ENCODE peak calls at places on chromosomes 3 and 15, in five cellular contexts. One of them, this sample, is unnamed.

GRCh38 chr15:30990451-30991300 is 752 bp downstream of the MTMR10 start:
- DNase-seq in WTC11: no peak
- DNase-seq in fibroblast of pulmonary artery: no peak
- DNase-seq in HCT116: no peak
- DNase-seq in cardiac muscle cell: no peak
- DNase-seq in this sample: no peak

GRCh38 chr3:13610006-13610570 is 61.2 kb downstream of the FBLN2 start:
- DNase-seq in WTC11: no peak
- DNase-seq in fibroblast of pulmonary artery: no peak
- DNase-seq in HCT116: no peak
- DNase-seq in cardiac muscle cell: no peak
- DNase-seq in this sample: no peak

GRCh38 chr15:68252925-68253534 is 23.5 kb upstream of the CLN6 start:
- DNase-seq in WTC11: no peak
- DNase-seq in fibroblast of pulmonary artery: peak; percentile 91
- DNase-seq in HCT116: peak; percentile 79
- DNase-seq in cardiac muscle cell: peak; percentile 88
- DNase-seq in this sample: no peak

GRCh38 chr3:31903686-31904431 is 77.2 kb downstream of the OSBPL10 start:
- DNase-seq in WTC11: no peak
- DNase-seq in fibroblast of pulmonary artery: no peak
- DNase-seq in HCT116: no peak
- DNase-seq in cardiac muscle cell: no peak
- DNase-seq in this sample: no peak

GRCh38 chr3:37523361-37523760 is 338.3 kb upstream of the CTDSPL start:
- DNase-seq in WTC11: no peak
- DNase-seq in fibroblast of pulmonary artery: no peak
- DNase-seq in HCT116: no peak
- DNase-seq in cardiac muscle cell: no peak
- DNase-seq in this sample: no peak

GRCh38 chr3:196202516-196202970 is 8.7 kb downstream of the ZDHHC19 start:
- DNase-seq in WTC11: no peak
- DNase-seq in fibroblast of pulmonary artery: peak; percentile 22
- DNase-seq in HCT116: no peak
- DNase-seq in cardiac muscle cell: peak; percentile 68
- DNase-seq in this sample: no peak

GRCh38 chr3:79543618-79544017 is 224.2 kb downstream of the ROBO1 start:
- DNase-seq in WTC11: no peak
- DNase-seq in fibroblast of pulmonary artery: no peak
- DNase-seq in HCT116: no peak
- DNase-seq in cardiac muscle cell: no peak
- DNase-seq in this sample: no peak

GRCh38 chr15:50848349-50848748 is 60.1 kb upstream of the AP4E1 start:
- DNase-seq in WTC11: no peak
- DNase-seq in fibroblast of pulmonary artery: no peak
- DNase-seq in HCT116: no peak
- DNase-seq in cardiac muscle cell: no peak
- DNase-seq in this sample: no peak

GRCh38 chr15:47523669-47524068 is 193.6 kb upstream of the SEMA6D start:
- DNase-seq in WTC11: no peak
- DNase-seq in fibroblast of pulmonary artery: peak; percentile 81
- DNase-seq in HCT116: no peak
- DNase-seq in cardiac muscle cell: peak; percentile 83
- DNase-seq in this sample: no peak

GRCh38 chr15:69160976-69161877 is 792 bp downstream of the GLCE start:
- DNase-seq in WTC11: peak; percentile 48
- DNase-seq in fibroblast of pulmonary artery: peak; percentile 45
- DNase-seq in HCT116: peak; percentile 16
- DNase-seq in cardiac muscle cell: peak; percentile 44
- DNase-seq in this sample: peak; percentile 80

GRCh38 chr3:56251343-56251945 is 216.8 kb downstream of the ERC2 start:
- DNase-seq in WTC11: peak; percentile 25
- DNase-seq in fibroblast of pulmonary artery: peak; percentile 84
- DNase-seq in HCT116: peak; percentile 24
- DNase-seq in cardiac muscle cell: peak; percentile 72
- DNase-seq in this sample: no peak

GRCh38 chr3:59299561-59299960 is 249.7 kb upstream of the CFAP20DC start:
- DNase-seq in WTC11: no peak
- DNase-seq in fibroblast of pulmonary artery: no peak
- DNase-seq in HCT116: no peak
- DNase-seq in cardiac muscle cell: no peak
- DNase-seq in this sample: no peak

GRCh38 chr3:103791786-103792515 is 1357.1 kb downstream of the ZPLD1 start:
- DNase-seq in WTC11: no peak
- DNase-seq in fibroblast of pulmonary artery: no peak
- DNase-seq in HCT116: no peak
- DNase-seq in cardiac muscle cell: no peak
- DNase-seq in this sample: no peak

GRCh38 chr3:103796068-103796467 is 1361.3 kb downstream of the ZPLD1 start:
- DNase-seq in WTC11: no peak
- DNase-seq in fibroblast of pulmonary artery: no peak
- DNase-seq in HCT116: no peak
- DNase-seq in cardiac muscle cell: no peak
- DNase-seq in this sample: no peak

GRCh38 chr3:103794656-103795055 is 1359.8 kb downstream of the ZPLD1 start:
- DNase-seq in WTC11: no peak
- DNase-seq in fibroblast of pulmonary artery: no peak
- DNase-seq in HCT116: no peak
- DNase-seq in cardiac muscle cell: no peak
- DNase-seq in this sample: no peak
- TF ChIP-seq CTCF in WTC11: no peak
- TF ChIP-seq CTCF in fibroblast of pulmonary artery: no peak
- TF ChIP-seq CTCF in HCT116: peak; percentile 30
- TF ChIP-seq CTCF in cardiac muscle cell: no peak
- TF ChIP-seq CTCF in this sample: peak; percentile 44

DNA sequence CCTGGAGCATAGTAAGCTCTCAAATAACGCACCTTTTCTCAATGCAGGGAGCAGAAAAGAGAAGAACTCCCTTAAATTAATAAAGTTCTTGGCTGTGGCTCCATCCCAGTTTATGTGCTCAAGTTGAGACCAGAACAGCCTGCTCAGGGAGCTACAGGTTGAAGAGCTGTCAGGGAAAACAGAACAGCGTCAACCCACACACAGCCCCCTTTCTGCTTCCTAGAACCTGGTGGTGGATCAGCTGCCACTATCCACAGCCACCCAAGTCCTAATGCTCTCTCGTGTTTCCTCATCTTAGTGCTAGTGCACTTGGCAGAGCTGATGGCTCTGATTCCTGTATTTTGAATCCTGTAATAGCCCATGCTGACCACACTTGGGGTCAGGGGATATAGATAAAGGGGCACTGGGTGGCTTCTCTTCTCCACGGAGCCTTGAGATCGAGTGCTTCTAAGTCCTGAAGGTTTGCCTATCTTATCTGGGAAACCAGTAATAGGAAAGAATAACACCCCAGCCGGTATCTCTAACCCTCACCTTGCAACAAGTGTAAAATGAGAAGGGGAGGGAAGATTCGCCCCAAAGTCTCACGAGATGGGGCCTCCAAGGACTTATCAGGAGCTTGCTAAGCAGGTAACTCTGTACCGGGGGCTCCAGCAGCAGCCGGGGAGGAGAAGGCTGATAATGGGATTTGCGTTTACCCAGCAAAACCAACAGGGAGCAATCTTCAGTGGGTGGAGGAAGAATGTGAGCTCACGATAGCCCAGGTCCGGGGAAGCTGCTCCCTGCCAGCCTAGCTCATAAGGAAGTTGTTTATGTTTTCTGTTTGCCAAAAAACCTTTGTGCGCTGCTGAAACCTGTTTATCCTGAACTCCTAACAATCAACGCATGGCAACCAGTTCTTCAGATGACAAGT is 136.2 kb upstream of the ICE2 start:
- DNase-seq in WTC11: peak; percentile 33
- DNase-seq in fibroblast of pulmonary artery: no peak
- DNase-seq in HCT116: no peak
- DNase-seq in cardiac muscle cell: no peak
- DNase-seq in this sample: no peak
- TF ChIP-seq CTCF in WTC11: no peak
- TF ChIP-seq CTCF in fibroblast of pulmonary artery: no peak
- TF ChIP-seq CTCF in HCT116: no peak
- TF ChIP-seq CTCF in cardiac muscle cell: no peak
- TF ChIP-seq CTCF in this sample: no peak

GRCh38 chr15:85393206-85393605 is 12.8 kb downstream of the AKAP13 start:
- DNase-seq in WTC11: no peak
- DNase-seq in fibroblast of pulmonary artery: no peak
- DNase-seq in HCT116: no peak
- DNase-seq in cardiac muscle cell: no peak
- DNase-seq in this sample: no peak

GRCh38 chr15:85396554-85396953 is 16.2 kb downstream of the AKAP13 start:
- DNase-seq in WTC11: no peak
- DNase-seq in fibroblast of pulmonary artery: no peak
- DNase-seq in HCT116: no peak
- DNase-seq in cardiac muscle cell: no peak
- DNase-seq in this sample: no peak

GRCh38 chr15:85397926-85398325 is 17.5 kb downstream of the AKAP13 start:
- DNase-seq in WTC11: no peak
- DNase-seq in fibroblast of pulmonary artery: no peak
- DNase-seq in HCT116: no peak
- DNase-seq in cardiac muscle cell: no peak
- DNase-seq in this sample: no peak

GRCh38 chr15:85397151-85397550 is 16.7 kb downstream of the AKAP13 start:
- DNase-seq in WTC11: no peak
- DNase-seq in fibroblast of pulmonary artery: no peak
- DNase-seq in HCT116: no peak
- DNase-seq in cardiac muscle cell: no peak
- DNase-seq in this sample: no peak

DNA sequence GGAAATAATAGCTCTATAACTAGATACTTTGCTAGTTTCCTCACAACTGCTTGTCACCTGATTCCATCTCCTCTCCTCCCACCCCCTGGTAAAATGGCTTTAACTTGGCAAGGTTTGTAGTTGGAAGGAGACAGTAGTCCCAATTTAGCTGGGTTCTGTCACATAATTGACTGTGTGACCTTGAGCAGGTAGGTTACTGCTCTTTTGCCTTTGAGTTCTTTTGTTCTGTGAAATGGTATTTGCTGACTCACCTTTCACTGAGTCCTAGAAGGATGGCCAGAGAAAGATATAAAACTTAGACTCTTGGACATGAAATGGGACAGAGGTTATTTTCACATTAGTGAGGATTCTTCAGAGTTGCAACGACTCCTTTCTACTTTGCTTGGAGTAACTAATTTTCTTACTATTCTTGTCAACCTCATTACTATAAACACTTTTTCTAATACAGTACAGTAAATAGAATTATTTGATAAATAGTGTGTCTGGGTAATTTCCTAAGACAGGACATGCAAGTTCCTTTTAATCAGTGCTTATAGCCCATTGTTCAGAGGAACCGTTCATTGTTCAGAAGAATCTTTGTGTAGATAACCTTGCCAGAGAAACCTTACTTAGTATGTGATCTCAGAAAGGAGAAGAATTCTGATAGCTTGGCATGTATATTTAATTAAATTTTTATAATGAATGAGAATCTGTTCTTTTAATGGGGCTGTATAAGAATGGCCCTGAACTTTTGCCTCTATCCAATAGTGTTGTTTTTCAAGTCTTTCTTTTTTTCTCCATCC is 14.3 kb downstream of the AKAP13 start:
- DNase-seq in WTC11: no peak
- DNase-seq in fibroblast of pulmonary artery: no peak
- DNase-seq in HCT116: no peak
- DNase-seq in cardiac muscle cell: no peak
- DNase-seq in this sample: no peak
- TF ChIP-seq CTCF in WTC11: no peak
- TF ChIP-seq CTCF in fibroblast of pulmonary artery: no peak
- TF ChIP-seq CTCF in HCT116: no peak
- TF ChIP-seq CTCF in cardiac muscle cell: no peak
- TF ChIP-seq CTCF in this sample: no peak

DNA sequence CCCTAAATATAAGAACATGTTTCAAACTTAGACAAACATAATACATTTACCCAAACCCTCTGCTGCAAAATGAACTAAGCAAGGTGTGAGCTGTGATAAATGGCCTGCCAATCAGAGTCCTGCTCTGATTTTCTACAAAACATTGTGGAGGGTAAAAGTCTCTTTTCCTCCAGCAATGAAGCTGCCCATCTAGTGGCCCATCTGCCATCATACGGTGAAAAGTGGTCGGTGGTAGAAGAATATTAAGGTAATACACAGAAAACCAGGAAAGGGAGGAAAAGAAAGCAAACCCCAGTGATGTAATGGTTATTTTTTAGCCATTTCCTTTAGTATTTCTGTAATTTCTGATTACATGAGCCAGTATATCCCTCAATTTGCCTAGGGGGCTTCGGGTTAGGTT is 838.1 kb downstream of the TBL1XR1 start:
- DNase-seq in WTC11: no peak
- DNase-seq in fibroblast of pulmonary artery: no peak
- DNase-seq in HCT116: no peak
- DNase-seq in cardiac muscle cell: no peak
- DNase-seq in this sample: no peak
- TF ChIP-seq CTCF in WTC11: no peak
- TF ChIP-seq CTCF in fibroblast of pulmonary artery: no peak
- TF ChIP-seq CTCF in HCT116: no peak
- TF ChIP-seq CTCF in cardiac muscle cell: no peak
- TF ChIP-seq CTCF in this sample: peak; percentile 36

DNA sequence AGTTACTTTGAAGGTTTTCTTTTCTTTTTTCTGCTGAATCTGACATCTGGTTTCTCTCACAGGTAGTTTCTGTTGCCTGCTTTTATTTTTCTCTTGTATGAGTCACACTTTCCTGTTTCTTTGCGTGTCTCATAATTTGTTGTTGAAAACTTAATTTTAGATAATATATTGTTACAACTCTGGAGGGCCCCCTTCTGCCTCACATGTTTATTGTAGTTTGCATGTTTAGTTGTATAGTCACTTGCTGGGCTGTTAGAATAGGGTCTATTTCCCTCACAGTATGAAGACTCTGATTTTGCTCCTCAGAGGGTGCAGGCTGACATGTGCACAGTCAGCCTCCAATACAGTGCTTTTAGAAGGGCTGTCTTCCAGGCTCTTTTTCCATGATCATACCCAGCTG is 8.2 kb upstream of the CNTN4 start:
- DNase-seq in WTC11: no peak
- DNase-seq in fibroblast of pulmonary artery: no peak
- DNase-seq in HCT116: no peak
- DNase-seq in cardiac muscle cell: no peak
- DNase-seq in this sample: no peak
- TF ChIP-seq CTCF in WTC11: no peak
- TF ChIP-seq CTCF in fibroblast of pulmonary artery: no peak
- TF ChIP-seq CTCF in HCT116: no peak
- TF ChIP-seq CTCF in cardiac muscle cell: no peak
- TF ChIP-seq CTCF in this sample: no peak

DNA sequence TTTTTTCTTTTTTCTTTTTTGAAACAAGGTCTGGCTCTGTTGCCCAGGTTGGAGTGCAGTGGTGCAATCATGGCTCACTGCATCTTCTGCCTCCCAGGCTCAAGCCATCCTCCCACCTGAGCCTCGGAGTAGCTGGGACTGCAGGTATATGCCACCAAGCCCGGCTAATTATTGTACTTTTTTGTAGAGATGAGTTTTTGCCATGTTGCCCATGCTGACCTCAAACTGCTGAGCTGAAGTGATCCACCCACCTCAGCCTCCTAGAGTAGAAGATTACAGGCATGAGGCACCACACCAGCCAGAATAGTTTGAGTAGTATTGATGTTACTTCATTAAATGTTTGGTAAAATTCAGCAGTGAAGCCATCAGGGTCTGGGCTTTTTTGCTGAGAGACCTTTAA is 251.8 kb downstream of the CADM2 start:
- DNase-seq in WTC11: no peak
- DNase-seq in fibroblast of pulmonary artery: no peak
- DNase-seq in HCT116: no peak
- DNase-seq in cardiac muscle cell: no peak
- DNase-seq in this sample: no peak
- TF ChIP-seq CTCF in WTC11: no peak
- TF ChIP-seq CTCF in fibroblast of pulmonary artery: no peak
- TF ChIP-seq CTCF in HCT116: no peak
- TF ChIP-seq CTCF in cardiac muscle cell: no peak
- TF ChIP-seq CTCF in this sample: no peak

GRCh38 chr3:53803124-53803815 is 42.9 kb downstream of the CHDH start:
- DNase-seq in WTC11: no peak
- DNase-seq in fibroblast of pulmonary artery: no peak
- DNase-seq in HCT116: no peak
- DNase-seq in cardiac muscle cell: no peak
- DNase-seq in this sample: no peak
- TF ChIP-seq CTCF in WTC11: no peak
- TF ChIP-seq CTCF in fibroblast of pulmonary artery: no peak
- TF ChIP-seq CTCF in HCT116: no peak
- TF ChIP-seq CTCF in cardiac muscle cell: no peak
- TF ChIP-seq CTCF in this sample: no peak

This sample was measured in chondrocyte.